ENCODE peak calls at places on chromosomes 5 and 9, in nine cellular contexts. L is SJSA1, W is heart left ventricle, X is IMR-90, M is PC-3, I is uterus, D is fibroblast of lung, R is left ventricle myocardium inferior, B is RWPE2. V is an unnamed sample.

GRCh38 chr9:114339130-114339908 is 9.7 kb downstream of the ORM2 start:
- DNase-seq in M (peak; percentile 65), L (peak; percentile 61), D (peak; percentile 51), B (no peak), X (peak; percentile 47), R (peak; percentile 32), W (no peak), I (peak; percentile 66), V (peak; percentile 49)

GRCh38 chr5:77632526-77633268 is 5.8 kb downstream of the OTP start:
- DNase-seq in R (no peak), D (no peak), I (no peak), L (no peak), M (no peak), X (no peak), B (no peak), W (no peak), V (no peak)

GRCh38 chr5:138824924-138825863 is 49.9 kb downstream of the LRRTM2 start:
- DNase-seq in I (no peak), M (no peak), W (no peak), B (no peak), L (no peak), D (peak; percentile 38), X (peak; percentile 39), R (no peak), V (peak; percentile 23)

GRCh38 chr9:33198163-33198562 is 31.0 kb upstream of the B4GALT1 start:
- DNase-seq in I (peak; percentile 67), W (peak; percentile 59), R (peak; percentile 57), X (peak; percentile 45), D (peak; percentile 85), B (no peak), L (no peak), M (no peak), V (no peak)

GRCh38 chr9:98867109-98867433 is 59.6 kb downstream of the GALNT12 start:
- DNase-seq in X (no peak), I (no peak), W (peak; percentile 46), L (no peak), M (no peak), R (no peak), D (no peak), B (no peak), V (no peak)

GRCh38 chr5:175689147-175689991 is 31.5 kb downstream of the HRH2 start:
- DNase-seq in B (peak; percentile 60), W (peak; percentile 63), X (no peak), D (no peak), M (no peak), R (peak; percentile 36), L (no peak), I (peak; percentile 27), V (no peak)

GRCh38 chr5:161544350-161544765 is 2.2 kb downstream of the GABRB2 start:
- DNase-seq in M (peak; percentile 33), R (no peak), B (no peak), D (peak; percentile 32), L (peak; percentile 49), X (peak; percentile 4), I (no peak), W (peak; percentile 23), V (peak; percentile 20)

GRCh38 chr9:97572196-97572891 is 60.8 kb downstream of the TSTD2 start:
- DNase-seq in L (no peak), D (no peak), M (no peak), X (no peak), W (no peak), R (no peak), B (no peak), I (no peak), V (no peak)

GRCh38 chr9:136750526-136750925 is 2.2 kb upstream of the LCN6 start:
- DNase-seq in L (no peak), B (no peak), D (no peak), X (peak; percentile 55), I (no peak), R (no peak), W (no peak), M (peak; percentile 39), V (no peak)

GRCh38 chr5:76579166-76579765 is 43.9 kb downstream of the F2RL2 start:
- DNase-seq in D (peak; percentile 26), L (no peak), W (no peak), M (peak; percentile 38), X (peak; percentile 66), R (no peak), B (no peak), I (no peak), V (no peak)

GRCh38 chr9:77218612-77219011 is 41.3 kb downstream of the VPS13A start:
- DNase-seq in D (peak; percentile 77), M (peak; percentile 36), B (no peak), L (no peak), R (no peak), I (no peak), W (no peak), X (peak; percentile 86), V (no peak)

GRCh38 chr9:126170286-126170823 is 156.3 kb upstream of the MVB12B start:
- DNase-seq in R (no peak), X (no peak), B (no peak), I (no peak), M (no peak), W (no peak), D (no peak), L (no peak), V (no peak)

GRCh38 chr5:178177569-178177968 is 9.6 kb downstream of the GMCL2 start:
- DNase-seq in M (no peak), L (no peak), I (no peak), X (no peak), R (no peak), D (no peak), W (no peak), B (no peak), V (no peak)

GRCh38 chr9:122190597-122191381 is 31.1 kb downstream of the MORN5 start:
- DNase-seq in W (no peak), D (no peak), L (no peak), I (no peak), X (peak; percentile 40), B (no peak), R (no peak), M (peak; percentile 88), V (no peak)

GRCh38 chr9:120781236-120781635 is 12.0 kb downstream of the FBXW2 start:
- DNase-seq in D (no peak), L (no peak), R (no peak), B (no peak), X (no peak), W (no peak), M (no peak), I (no peak), V (no peak)

GRCh38 chr5:35777358-35778087 is 79.2 kb upstream of the IL7R start:
- DNase-seq in B (peak; percentile 77), I (peak; percentile 62), R (no peak), L (peak; percentile 73), M (peak; percentile 84), X (peak; percentile 83), W (peak; percentile 56), D (peak; percentile 91), V (peak; percentile 69)

GRCh38 chr5:148615644-148616283 is 38.6 kb downstream of the HTR4 start:
- DNase-seq in X (peak; percentile 11), B (no peak), L (no peak), W (no peak), I (no peak), D (peak; percentile 2), M (peak; percentile 59), R (no peak), V (no peak)

GRCh38 chr9:96665789-96666188 is 10.7 kb upstream of the PRXL2C start:
- DNase-seq in X (no peak), I (no peak), B (no peak), L (no peak), R (no peak), M (no peak), W (no peak), D (no peak), V (no peak)

GRCh38 chr9:109641079-109641659 is 138.8 kb upstream of the PALM2AKAP2 start:
- DNase-seq in W (no peak), R (no peak), B (no peak), M (no peak), X (no peak), D (peak; percentile 8), I (no peak), L (no peak), V (no peak)

GRCh38 chr5:57817001-57817453 is 334.4 kb upstream of the ACTBL2 start:
- DNase-seq in X (no peak), M (peak; percentile 67), I (no peak), R (no peak), W (no peak), B (no peak), L (no peak), D (peak; percentile 26), V (no peak)

GRCh38 chr5:83957188-83957587 is 236.5 kb upstream of the HAPLN1 start:
- DNase-seq in R (no peak), M (peak; percentile 71), I (no peak), X (peak; percentile 33), D (no peak), L (no peak), B (no peak), W (no peak), V (no peak)

GRCh38 chr5:113122053-113122452 is 145.5 kb downstream of the DCP2 start:
- DNase-seq in D (peak; percentile 81), I (peak; percentile 43), B (no peak), W (peak; percentile 48), M (peak; percentile 90), L (no peak), X (peak; percentile 94), R (peak; percentile 41), V (no peak)

DNA sequence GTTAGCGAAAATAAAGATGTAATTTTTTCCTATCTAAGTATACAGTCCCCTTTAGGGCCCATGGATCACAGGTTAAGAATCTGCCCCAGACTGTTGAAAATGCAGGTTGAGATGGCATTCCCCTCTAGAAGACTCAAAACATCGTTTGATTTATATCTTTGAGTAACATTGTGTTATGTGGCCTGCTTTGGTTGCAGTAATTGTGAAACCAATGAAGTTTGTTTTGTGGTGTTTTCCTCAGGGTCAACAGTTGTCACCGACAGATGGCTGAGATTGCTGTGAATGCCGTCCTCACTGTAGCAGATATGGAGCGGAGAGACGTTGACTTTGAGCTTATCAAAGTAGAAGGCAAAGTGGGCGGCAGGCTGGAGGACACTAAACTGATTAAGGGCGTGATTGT is 7.8 kb downstream of the CCT5 start:
- DNase-seq in I (no peak), M (no peak), D (no peak), L (no peak), X (no peak), W (no peak), B (no peak), R (no peak), V (no peak)
- H3K36me3 ChIP-seq in I (no peaks in the 10 kb centered on the region), M (peaks cover 96% of the 10 kb centered on the region), D (peaks cover 38% of the 10 kb centered on the region), L (peaks cover 99% of the 10 kb centered on the region), X (peaks cover 52% of the 10 kb centered on the region), W (peaks cover 41% of the 10 kb centered on the region), B (peaks cover 99% of the 10 kb centered on the region), R (peaks cover 85% of the 10 kb centered on the region), V (peaks cover 90% of the 10 kb centered on the region)

GRCh38 chr9:18294229-18294628 is 179.7 kb upstream of the ADAMTSL1 start:
- DNase-seq in I (no peak), L (no peak), B (no peak), W (no peak), M (no peak), X (no peak), R (no peak), D (no peak), V (no peak)
- H3K4me1 ChIP-seq in I (no peaks in the 10 kb centered on the region), L (no peaks in the 10 kb centered on the region), B (peaks cover 10% of the 10 kb centered on the region), W (no peaks in the 10 kb centered on the region), M (peaks cover 8% of the 10 kb centered on the region), X (peaks cover 3% of the 10 kb centered on the region), R (peaks cover 34% of the 10 kb centered on the region), D (no peaks in the 10 kb centered on the region), V (no peaks in the 10 kb centered on the region)

GRCh38 chr5:179403426-179404147 is 58.3 kb upstream of the ADAMTS2 start:
- DNase-seq in B (no peak), M (no peak), L (peak; percentile 45), D (no peak), X (no peak), R (no peak), I (no peak), W (no peak), V (no peak)
- H3K36me3 ChIP-seq in B (no peaks in the 10 kb centered on the region), M (no peaks in the 10 kb centered on the region), L (peaks cover 3% of the 10 kb centered on the region), D (no peaks in the 10 kb centered on the region), X (no peaks in the 10 kb centered on the region), R (no peaks in the 10 kb centered on the region), I (no peaks in the 10 kb centered on the region), W (no peaks in the 10 kb centered on the region), V (no peaks in the 10 kb centered on the region)

GRCh38 chr5:136016945-136017530 is 11.8 kb upstream of the TGFBI start:
- DNase-seq in D (peak; percentile 85), W (peak; percentile 45), M (peak; percentile 96), I (no peak), R (no peak), B (peak; percentile 98), X (peak; percentile 74), L (peak; percentile 95), V (no peak)
- H3K4me1 ChIP-seq in D (peaks cover 44% of the 10 kb centered on the region), W (peaks cover 8% of the 10 kb centered on the region), M (peaks cover 48% of the 10 kb centered on the region), I (no peaks in the 10 kb centered on the region), R (peaks cover 49% of the 10 kb centered on the region), B (peaks cover 73% of the 10 kb centered on the region), X (peaks cover 39% of the 10 kb centered on the region), L (peaks cover 79% of the 10 kb centered on the region), V (no peaks in the 10 kb centered on the region)